ENCODE peak calls at places on chromosomes 5 and 9, in five cellular contexts. E, R, W, T and Z are unnamed samples.

GRCh38 chr5:10335711-10336470 is 17.6 kb upstream of the MARCHF6 start:
- DNase-seq in R (no peak), W (no peak), T (no peak), E (no peak), Z (peak)

GRCh38 chr9:70835323-70835722 is 286.1 kb downstream of the TRPM3 start:
- DNase-seq in R (no peak), T (no peak), W (no peak), E (no peak), Z (no peak)

GRCh38 chr5:57499262-57500050 is 16.8 kb upstream of the ACTBL2 start:
- DNase-seq in T (peak), W (no peak), E (peak), R (peak), Z (no peak)

GRCh38 chr9:95085036-95085770 is 232.3 kb downstream of the FANCC start:
- DNase-seq in E (no peak), R (no peak), W (no peak), T (no peak), Z (no peak)

GRCh38 chr9:89880161-89880560 is 275.3 kb downstream of the GADD45G start:
- DNase-seq in R (no peak), W (no peak), T (no peak), E (no peak), Z (peak)

GRCh38 chr5:139482050-139482889 is at the start of gene STING1:
- DNase-seq in W (peak), T (peak), R (no peak), E (peak), Z (peak)

GRCh38 chr5:179322071-179323025 is 22.9 kb downstream of the ADAMTS2 start:
- DNase-seq in T (no peak), R (no peak), E (no peak), W (peak), Z (no peak)

GRCh38 chr9:34547960-34548603 is 25.3 kb upstream of the ENHO start:
- DNase-seq in R (peak), E (peak), W (peak), T (peak), Z (peak)

GRCh38 chr9:91207481-91207888 is 154.2 kb downstream of the AUH start:
- DNase-seq in R (no peak), E (peak), T (peak), W (no peak), Z (no peak)

GRCh38 chr9:93357649-93358048 is 93.8 kb upstream of the FAM120A start:
- DNase-seq in W (no peak), E (no peak), R (no peak), T (no peak), Z (no peak)

GRCh38 chr9:111926421-111926875 is 29.8 kb downstream of the UGCG start:
- DNase-seq in T (peak), E (peak), W (peak), R (no peak), Z (no peak)

GRCh38 chr5:9059920-9060691 is 485.8 kb downstream of the SEMA5A start:
- DNase-seq in R (no peak), W (no peak), T (peak), E (peak), Z (no peak)

GRCh38 chr5:117748336-117748735 is 1173.7 kb upstream of the SEMA6A start:
- DNase-seq in W (no peak), E (no peak), R (peak), T (no peak), Z (no peak)

GRCh38 chr9:124834586-124834985 is 18.7 kb upstream of the WDR38 start:
- DNase-seq in T (peak), R (no peak), E (peak), W (no peak), Z (no peak)

GRCh38 chr5:14463629-14464028 is 118.0 kb upstream of the OTULINL start:
- DNase-seq in R (no peak), W (no peak), T (peak), E (peak), Z (no peak)

GRCh38 chr9:120710110-120710981 is 3.9 kb downstream of the MEGF9 start:
- DNase-seq in W (no peak), E (peak), T (peak), R (peak), Z (no peak)

GRCh38 chr5:43007911-43008368 is 32.2 kb downstream of the ANXA2R start:
- DNase-seq in R (peak), E (peak), W (peak), T (peak), Z (peak)
- TF ChIP-seq CTCF in R (peak), E (no peak), W (no peak), T (no peak), Z (no peak)

GRCh38 chr5:132065351-132065937 is 5.0 kb downstream of the IL3 start:
- DNase-seq in R (peak), W (no peak), E (peak), T (peak), Z (no peak)
- TF ChIP-seq CTCF in R (peak), W (peak), E (peak), T (peak), Z (peak)

DNA sequence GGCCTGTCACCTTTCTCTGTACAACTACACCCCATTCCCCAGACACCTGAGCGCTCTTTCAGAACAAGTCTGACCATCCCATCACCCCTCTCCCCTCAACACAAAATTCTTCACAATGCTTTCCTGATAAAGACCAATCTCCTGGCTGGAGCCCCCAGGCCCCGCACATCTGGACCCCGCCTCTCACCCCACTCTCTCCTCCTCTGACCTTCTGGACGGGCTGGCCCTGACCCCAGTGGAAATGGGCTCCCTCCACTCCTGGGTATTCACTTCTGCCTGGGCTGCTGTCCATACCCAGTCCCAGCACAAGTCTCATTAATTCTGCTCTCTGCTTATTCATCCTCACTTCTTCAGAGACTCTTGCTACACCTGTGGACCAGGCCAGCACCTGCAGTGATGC is 2.1 kb upstream of the SPOCK1 start:
- DNase-seq in R (no peak), W (no peak), E (no peak), T (no peak), Z (no peak)
- TF ChIP-seq CTCF in R (no peak), W (no peak), E (no peak), T (no peak), Z (no peak)

GRCh38 chr5:132754947-132755346 is 7.7 kb downstream of the CCNI2 start:
- DNase-seq in W (no peak), E (no peak), R (peak), T (peak), Z (peak)
- TF ChIP-seq CTCF in W (peak), E (peak), R (peak), T (peak), Z (peak)

DNA sequence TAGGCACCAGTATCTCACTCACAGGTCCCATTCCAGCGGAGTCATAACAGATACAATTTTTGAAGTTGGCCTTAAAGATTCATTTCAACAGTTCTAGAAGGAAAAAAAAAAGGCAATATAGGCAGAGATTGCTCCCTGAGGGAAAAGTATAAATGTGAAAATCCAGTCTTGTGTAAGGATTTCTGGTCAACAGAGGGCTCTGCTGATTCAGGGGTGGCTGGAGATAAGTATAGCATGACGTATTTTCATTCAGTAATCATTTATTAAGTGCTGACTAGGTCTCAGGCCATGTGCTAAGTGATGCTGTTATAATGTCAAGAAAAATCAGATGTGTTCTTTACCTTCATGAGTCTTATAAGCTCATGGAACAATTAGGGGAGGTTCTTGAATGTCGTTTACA is 377.3 kb upstream of the MEF2C start:
- DNase-seq in W (no peak), T (peak), R (no peak), E (peak), Z (no peak)
- TF ChIP-seq CTCF in W (no peak), T (peak), R (peak), E (no peak), Z (peak)

GRCh38 chr9:98606730-98607129 is 102.0 kb downstream of the GABBR2 start:
- DNase-seq in W (no peak), R (no peak), T (no peak), E (peak), Z (no peak)
- TF ChIP-seq CTCF in W (no peak), R (no peak), T (no peak), E (no peak), Z (no peak)

GRCh38 chr5:107680099-107680498 is 9.4 kb upstream of the EFNA5 start:
- DNase-seq in E (no peak), R (no peak), T (no peak), W (no peak), Z (no peak)
- TF ChIP-seq CTCF in E (no peak), R (no peak), T (no peak), W (no peak), Z (no peak)

DNA sequence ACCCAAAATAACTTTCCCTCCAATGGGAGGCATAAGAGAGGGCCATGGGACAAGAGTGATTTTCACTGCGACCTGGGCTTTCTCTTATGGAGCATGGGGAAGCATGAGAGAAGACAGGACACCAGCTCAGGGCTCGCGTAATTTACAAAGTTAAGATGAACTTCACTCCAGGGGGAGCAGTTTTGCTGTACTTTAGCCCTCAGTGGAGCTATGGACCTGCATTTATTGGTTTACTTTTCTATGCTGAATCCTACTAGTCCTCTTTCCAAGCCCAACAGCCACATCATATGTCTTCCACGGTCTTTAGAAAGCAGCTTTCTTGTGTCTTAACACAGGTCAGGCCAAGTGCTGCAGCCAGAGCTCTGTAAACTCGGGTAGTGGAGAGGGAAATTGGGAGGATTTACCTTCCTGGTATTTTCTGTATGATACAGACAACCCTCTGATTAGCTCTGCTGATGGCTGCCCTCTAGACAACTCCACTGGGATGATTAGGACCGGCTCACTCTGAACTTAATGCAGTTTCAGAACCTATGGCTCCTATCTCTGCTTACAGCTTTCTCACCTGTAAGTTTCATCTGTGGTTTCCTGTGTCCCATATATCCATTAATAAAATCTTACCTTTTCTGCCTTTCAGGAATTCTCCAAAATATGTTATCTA is 581.0 kb upstream of the RORB start:
- DNase-seq in W (no peak), E (peak), T (no peak), R (peak), Z (no peak)
- TF ChIP-seq CTCF in W (no peak), E (peak), T (no peak), R (peak), Z (peak)